ENCODE peak calls at places on chromosome 20, in seven cellular contexts. One of them, this sample, is unnamed. For H3K4me1, the result is how much of the 10 kb centered on the place peaks cover.

GRCh38 chr20:44104807-44105517 is 82.0 kb downstream of the JPH2 start:
- DNase-seq in K562: no peak
- DNase-seq in HepG2: no peak
- DNase-seq in SK-N-SH: peak
- DNase-seq in H1: no peak
- DNase-seq in GM12878: no peak
- DNase-seq in HCT116: no peak
- DNase-seq in this sample: no peak

GRCh38 chr20:18666803-18667460 is 79.1 kb downstream of the DTD1 start:
- DNase-seq in HCT116: no peak
- DNase-seq in K562: no peak
- DNase-seq in SK-N-SH: peak
- DNase-seq in GM12878: no peak
- DNase-seq in HepG2: no peak
- DNase-seq in H1: no peak
- DNase-seq in this sample: no peak

GRCh38 chr20:15220778-15221565 is 883.6 kb upstream of the FLRT3 start:
- DNase-seq in H1: peak
- DNase-seq in HepG2: peak
- DNase-seq in HCT116: no peak
- DNase-seq in GM12878: no peak
- DNase-seq in SK-N-SH: no peak
- DNase-seq in K562: no peak
- DNase-seq in this sample: no peak

GRCh38 chr20:40481743-40482458 is 207.1 kb downstream of the MAFB start:
- DNase-seq in H1: no peak
- DNase-seq in HepG2: no peak
- DNase-seq in SK-N-SH: no peak
- DNase-seq in K562: no peak
- DNase-seq in GM12878: no peak
- DNase-seq in HCT116: no peak
- DNase-seq in this sample: no peak

GRCh38 chr20:51318058-51318960 is 224.2 kb downstream of the NFATC2 start:
- DNase-seq in K562: peak
- DNase-seq in SK-N-SH: peak
- DNase-seq in HCT116: peak
- DNase-seq in H1: peak
- DNase-seq in HepG2: peak
- DNase-seq in GM12878: no peak
- DNase-seq in this sample: no peak

GRCh38 chr20:17504326-17504897 is 26.8 kb downstream of the BFSP1 start:
- DNase-seq in H1: no peak
- DNase-seq in SK-N-SH: peak
- DNase-seq in HCT116: no peak
- DNase-seq in GM12878: no peak
- DNase-seq in HepG2: no peak
- DNase-seq in K562: no peak
- DNase-seq in this sample: no peak

GRCh38 chr20:58005581-58006345 is 222.7 kb downstream of the ANKRD60 start:
- DNase-seq in GM12878: no peak
- DNase-seq in H1: no peak
- DNase-seq in K562: no peak
- DNase-seq in SK-N-SH: no peak
- DNase-seq in HepG2: no peak
- DNase-seq in HCT116: no peak
- DNase-seq in this sample: no peak

GRCh38 chr20:3734111-3734843 is 1.8 kb downstream of the HSPA12B start:
- DNase-seq in HCT116: no peak
- DNase-seq in H1: no peak
- DNase-seq in SK-N-SH: no peak
- DNase-seq in HepG2: no peak
- DNase-seq in K562: no peak
- DNase-seq in GM12878: no peak
- DNase-seq in this sample: no peak

GRCh38 chr20:53652090-53652858 is 58.6 kb upstream of the ZNF217 start:
- DNase-seq in HepG2: peak
- DNase-seq in SK-N-SH: no peak
- DNase-seq in K562: peak
- DNase-seq in HCT116: no peak
- DNase-seq in H1: no peak
- DNase-seq in GM12878: peak
- DNase-seq in this sample: no peak

GRCh38 chr20:16898433-16898832 is 150.3 kb downstream of the OTOR start:
- DNase-seq in H1: no peak
- DNase-seq in K562: no peak
- DNase-seq in GM12878: no peak
- DNase-seq in HCT116: no peak
- DNase-seq in HepG2: no peak
- DNase-seq in SK-N-SH: no peak
- DNase-seq in this sample: no peak

GRCh38 chr20:45798935-45799642 is 7.3 kb downstream of the DNTTIP1 start:
- DNase-seq in GM12878: no peak
- DNase-seq in HepG2: peak
- DNase-seq in H1: peak
- DNase-seq in HCT116: no peak
- DNase-seq in SK-N-SH: peak
- DNase-seq in K562: peak
- DNase-seq in this sample: no peak

GRCh38 chr20:50304501-50304856 is 113.8 kb downstream of the CEBPB start:
- DNase-seq in H1: no peak
- DNase-seq in GM12878: no peak
- DNase-seq in HepG2: no peak
- DNase-seq in K562: no peak
- DNase-seq in SK-N-SH: peak
- DNase-seq in HCT116: no peak
- DNase-seq in this sample: no peak

GRCh38 chr20:346640-347316 is at the start of gene NRSN2:
- DNase-seq in HCT116: no peak
- DNase-seq in K562: peak
- DNase-seq in H1: no peak
- DNase-seq in SK-N-SH: peak
- DNase-seq in HepG2: peak
- DNase-seq in GM12878: no peak
- DNase-seq in this sample: no peak

GRCh38 chr20:57438552-57438951 is 47.4 kb downstream of the RBM38 start:
- DNase-seq in SK-N-SH: no peak
- DNase-seq in K562: no peak
- DNase-seq in HepG2: no peak
- DNase-seq in H1: no peak
- DNase-seq in HCT116: no peak
- DNase-seq in GM12878: no peak
- DNase-seq in this sample: no peak

GRCh38 chr20:36575066-36575743 is 1.8 kb downstream of the TGIF2 start:
- DNase-seq in GM12878: no peak
- DNase-seq in H1: no peak
- DNase-seq in SK-N-SH: peak
- DNase-seq in HCT116: no peak
- DNase-seq in K562: peak
- DNase-seq in HepG2: peak
- DNase-seq in this sample: no peak

GRCh38 chr20:36093025-36093803 is 61.3 kb upstream of the EPB41L1 start:
- DNase-seq in GM12878: no peak
- DNase-seq in SK-N-SH: peak
- DNase-seq in HCT116: no peak
- DNase-seq in K562: no peak
- DNase-seq in HepG2: no peak
- DNase-seq in H1: no peak
- DNase-seq in this sample: no peak

GRCh38 chr20:14919473-14920157 is 582.2 kb upstream of the FLRT3 start:
- DNase-seq in H1: peak
- DNase-seq in SK-N-SH: no peak
- DNase-seq in K562: no peak
- DNase-seq in HCT116: peak
- DNase-seq in HepG2: no peak
- DNase-seq in GM12878: no peak
- DNase-seq in this sample: no peak

GRCh38 chr20:40868568-40869223 is 159.9 kb upstream of the TOP1 start:
- DNase-seq in SK-N-SH: no peak
- DNase-seq in HCT116: no peak
- DNase-seq in K562: no peak
- DNase-seq in HepG2: no peak
- DNase-seq in GM12878: no peak
- DNase-seq in H1: no peak
- DNase-seq in this sample: no peak

GRCh38 chr20:47464380-47465101 is 37.1 kb upstream of the NCOA3 start:
- DNase-seq in GM12878: no peak
- DNase-seq in SK-N-SH: peak
- DNase-seq in K562: no peak
- DNase-seq in H1: no peak
- DNase-seq in HCT116: peak
- DNase-seq in HepG2: peak
- DNase-seq in this sample: peak

GRCh38 chr20:56702931-56703840 is 74.1 kb downstream of the TFAP2C start:
- DNase-seq in SK-N-SH: no peak
- DNase-seq in HCT116: no peak
- DNase-seq in K562: no peak
- DNase-seq in GM12878: no peak
- DNase-seq in H1: no peak
- DNase-seq in HepG2: no peak
- DNase-seq in this sample: no peak

GRCh38 chr20:59620860-59621485 is 16.6 kb downstream of the PHACTR3 start:
- DNase-seq in SK-N-SH: no peak
- DNase-seq in HepG2: no peak
- DNase-seq in GM12878: no peak
- DNase-seq in K562: no peak
- DNase-seq in H1: no peak
- DNase-seq in HCT116: no peak
- DNase-seq in this sample: no peak

GRCh38 chr20:10541668-10542411 is 106.7 kb downstream of the SLX4IP start:
- DNase-seq in HCT116: no peak
- DNase-seq in K562: no peak
- DNase-seq in SK-N-SH: no peak
- DNase-seq in H1: no peak
- DNase-seq in GM12878: no peak
- DNase-seq in HepG2: peak
- DNase-seq in this sample: no peak

GRCh38 chr20:34637245-34638185 is 39.4 kb downstream of the PIGU start:
- DNase-seq in GM12878: no peak
- DNase-seq in HCT116: no peak
- DNase-seq in H1: no peak
- DNase-seq in K562: no peak
- DNase-seq in HepG2: peak
- DNase-seq in SK-N-SH: no peak
- DNase-seq in this sample: no peak

GRCh38 chr20:6058684-6059295 is 4.9 kb upstream of the LRRN4 start:
- DNase-seq in HepG2: no peak
- DNase-seq in SK-N-SH: no peak
- DNase-seq in HCT116: no peak
- DNase-seq in GM12878: no peak
- DNase-seq in H1: no peak
- DNase-seq in K562: no peak
- DNase-seq in this sample: no peak
- H3K4me1 ChIP-seq in HepG2: under half
- H3K4me1 ChIP-seq in SK-N-SH: under half
- H3K4me1 ChIP-seq in HCT116: under half
- H3K4me1 ChIP-seq in GM12878: under half
- H3K4me1 ChIP-seq in H1: under half
- H3K4me1 ChIP-seq in K562: under half
- H3K4me1 ChIP-seq in this sample: under half

GRCh38 chr20:62178316-62179161 is 4.3 kb upstream of the MTG2 start:
- DNase-seq in H1: no peak
- DNase-seq in HepG2: no peak
- DNase-seq in HCT116: no peak
- DNase-seq in SK-N-SH: no peak
- DNase-seq in K562: no peak
- DNase-seq in GM12878: no peak
- DNase-seq in this sample: no peak
- H3K4me3 ChIP-seq in H1: no peak
- H3K4me3 ChIP-seq in HepG2: no peak
- H3K4me3 ChIP-seq in HCT116: no peak
- H3K4me3 ChIP-seq in SK-N-SH: no peak
- H3K4me3 ChIP-seq in K562: no peak
- H3K4me3 ChIP-seq in GM12878: no peak
- H3K4me3 ChIP-seq in this sample: no peak

DNA sequence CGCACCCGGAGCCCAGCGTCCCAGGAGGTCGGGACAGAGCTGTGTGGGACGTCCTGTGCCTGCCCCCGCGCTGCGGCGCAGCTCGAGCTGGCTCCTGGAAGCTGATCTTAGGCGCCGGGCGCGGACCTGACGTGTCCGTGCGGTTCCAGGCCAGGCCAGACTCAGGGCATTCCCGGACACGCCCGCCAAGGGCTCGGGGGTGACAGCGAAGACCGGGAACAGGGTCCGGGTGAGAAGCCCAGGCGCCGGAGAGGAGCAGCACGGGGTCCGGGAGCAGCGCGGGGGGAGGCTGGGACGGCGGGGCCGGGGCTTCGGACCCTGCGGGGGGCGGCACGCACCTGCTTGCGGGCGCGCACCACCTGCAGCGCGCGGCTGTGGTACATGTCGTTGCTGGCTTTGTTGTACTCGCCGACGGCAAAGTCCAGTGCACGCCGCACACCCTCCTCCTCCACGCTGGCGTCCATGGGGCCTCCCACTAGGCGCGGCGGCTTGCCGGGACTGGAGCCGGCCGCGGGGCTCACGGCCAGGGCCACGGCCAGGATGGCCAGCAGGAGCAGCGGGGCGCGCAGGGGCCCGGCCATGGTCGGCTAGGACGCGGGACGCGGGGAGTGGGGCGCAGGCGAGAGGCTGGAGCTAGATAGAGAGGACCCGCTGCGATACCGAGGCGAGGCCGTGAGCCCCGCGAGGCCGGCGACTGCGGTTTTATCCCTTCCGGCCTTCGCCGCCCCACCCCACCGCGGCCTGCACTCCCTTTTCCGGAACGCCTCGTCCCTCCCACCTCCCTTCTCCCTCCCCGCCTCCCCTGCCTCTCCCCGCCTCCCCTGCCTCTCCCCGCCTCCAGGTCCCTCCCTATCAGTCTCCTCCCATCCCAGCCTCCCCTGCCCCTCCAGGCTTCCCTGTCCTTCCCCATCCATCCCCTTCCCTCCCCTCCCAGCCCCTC is at the start of gene CST3:
- DNase-seq in HepG2: peak
- DNase-seq in SK-N-SH: peak
- DNase-seq in GM12878: no peak
- DNase-seq in HCT116: peak
- DNase-seq in H1: no peak
- DNase-seq in K562: peak
- DNase-seq in this sample: peak
- TF ChIP-seq SIN3A in HepG2: peak
- TF ChIP-seq SIN3A in SK-N-SH: no peak
- TF ChIP-seq SIN3A in GM12878: no peak
- TF ChIP-seq SIN3A in HCT116: no peak
- TF ChIP-seq SIN3A in H1: peak
- TF ChIP-seq SIN3A in K562: no peak
- TF ChIP-seq SIN3A in this sample: peak

GRCh38 chr20:1809611-1810510 is 85.3 kb upstream of the SIRPA start:
- DNase-seq in SK-N-SH: no peak
- DNase-seq in HCT116: no peak
- DNase-seq in K562: no peak
- DNase-seq in GM12878: no peak
- DNase-seq in HepG2: no peak
- DNase-seq in H1: no peak
- DNase-seq in this sample: no peak
- H3K4me1 ChIP-seq in SK-N-SH: under half
- H3K4me1 ChIP-seq in HCT116: under half
- H3K4me1 ChIP-seq in K562: under half
- H3K4me1 ChIP-seq in GM12878: under half
- H3K4me1 ChIP-seq in HepG2: under half
- H3K4me1 ChIP-seq in H1: under half
- H3K4me1 ChIP-seq in this sample: under half

GRCh38 chr20:13913517-13913916 is 76.9 kb downstream of the SEL1L2 start:
- DNase-seq in HepG2: no peak
- DNase-seq in GM12878: no peak
- DNase-seq in HCT116: no peak
- DNase-seq in SK-N-SH: no peak
- DNase-seq in H1: no peak
- DNase-seq in K562: no peak
- DNase-seq in this sample: no peak
- H3K4me3 ChIP-seq in HepG2: no peak
- H3K4me3 ChIP-seq in GM12878: no peak
- H3K4me3 ChIP-seq in HCT116: no peak
- H3K4me3 ChIP-seq in SK-N-SH: no peak
- H3K4me3 ChIP-seq in H1: no peak
- H3K4me3 ChIP-seq in K562: no peak
- H3K4me3 ChIP-seq in this sample: no peak

This sample was measured in Panc1.